ENCODE peak calls at places on chromosomes 16 and 17, in six cellular contexts. One of them, this sample, is unnamed.

GRCh38 chr17:6163632-6164319 is 93.6 kb downstream of the WSCD1 start:
- DNase-seq in GM06990: no peak
- DNase-seq in ovary: no peak
- DNase-seq in left lung: no peak
- DNase-seq in cardiac muscle cell: peak
- DNase-seq in astrocyte of the spinal cord: peak
- DNase-seq in this sample: peak

GRCh38 chr16:7167651-7168050 is 165.0 kb upstream of the RBFOX1 start:
- DNase-seq in GM06990: no peak
- DNase-seq in ovary: no peak
- DNase-seq in left lung: no peak
- DNase-seq in cardiac muscle cell: no peak
- DNase-seq in astrocyte of the spinal cord: no peak
- DNase-seq in this sample: no peak

GRCh38 chr17:48600244-48601098 is 4.3 kb downstream of the HOXB6 start:
- DNase-seq in GM06990: no peak
- DNase-seq in ovary: no peak
- DNase-seq in left lung: no peak
- DNase-seq in cardiac muscle cell: no peak
- DNase-seq in astrocyte of the spinal cord: peak
- DNase-seq in this sample: no peak

GRCh38 chr17:45438931-45439610 is 6.4 kb upstream of the ARHGAP27 start:
- DNase-seq in GM06990: no peak
- DNase-seq in ovary: no peak
- DNase-seq in left lung: no peak
- DNase-seq in cardiac muscle cell: no peak
- DNase-seq in astrocyte of the spinal cord: no peak
- DNase-seq in this sample: no peak

GRCh38 chr17:41824086-41824485 is 11.3 kb downstream of the FKBP10 start:
- DNase-seq in GM06990: no peak
- DNase-seq in ovary: no peak
- DNase-seq in left lung: no peak
- DNase-seq in cardiac muscle cell: no peak
- DNase-seq in astrocyte of the spinal cord: no peak
- DNase-seq in this sample: no peak

GRCh38 chr16:64910351-64910750 is 211.5 kb downstream of the CDH11 start:
- DNase-seq in GM06990: no peak
- DNase-seq in ovary: no peak
- DNase-seq in left lung: peak
- DNase-seq in cardiac muscle cell: no peak
- DNase-seq in astrocyte of the spinal cord: peak
- DNase-seq in this sample: peak

GRCh38 chr17:21089145-21089544 is 37.6 kb upstream of the DHRS7B start:
- DNase-seq in GM06990: no peak
- DNase-seq in ovary: no peak
- DNase-seq in left lung: no peak
- DNase-seq in cardiac muscle cell: no peak
- DNase-seq in astrocyte of the spinal cord: no peak
- DNase-seq in this sample: no peak

GRCh38 chr17:32429598-32429997 is 14.7 kb upstream of the PSMD11 start:
- DNase-seq in GM06990: no peak
- DNase-seq in ovary: no peak
- DNase-seq in left lung: no peak
- DNase-seq in cardiac muscle cell: no peak
- DNase-seq in astrocyte of the spinal cord: no peak
- DNase-seq in this sample: no peak

GRCh38 chr16:25553711-25554436 is 137.9 kb upstream of the HS3ST4 start:
- DNase-seq in GM06990: no peak
- DNase-seq in ovary: no peak
- DNase-seq in left lung: no peak
- DNase-seq in cardiac muscle cell: no peak
- DNase-seq in astrocyte of the spinal cord: no peak
- DNase-seq in this sample: no peak

GRCh38 chr16:58375386-58375785 is 16.9 kb upstream of the GINS3 start:
- DNase-seq in GM06990: no peak
- DNase-seq in ovary: no peak
- DNase-seq in left lung: no peak
- DNase-seq in cardiac muscle cell: no peak
- DNase-seq in astrocyte of the spinal cord: no peak
- DNase-seq in this sample: no peak

GRCh38 chr17:82170412-82170961 is 42.2 kb downstream of the CCDC57 start:
- DNase-seq in GM06990: no peak
- DNase-seq in ovary: no peak
- DNase-seq in left lung: peak
- DNase-seq in cardiac muscle cell: no peak
- DNase-seq in astrocyte of the spinal cord: no peak
- DNase-seq in this sample: no peak

GRCh38 chr17:60652484-60653247 is 25.0 kb upstream of the BCAS3 start:
- DNase-seq in GM06990: peak
- DNase-seq in ovary: no peak
- DNase-seq in left lung: no peak
- DNase-seq in cardiac muscle cell: no peak
- DNase-seq in astrocyte of the spinal cord: no peak
- DNase-seq in this sample: no peak

GRCh38 chr16:15422222-15422621 is 12.2 kb upstream of the BMERB1 start:
- DNase-seq in GM06990: no peak
- DNase-seq in ovary: no peak
- DNase-seq in left lung: no peak
- DNase-seq in cardiac muscle cell: no peak
- DNase-seq in astrocyte of the spinal cord: no peak
- DNase-seq in this sample: no peak

GRCh38 chr17:66570353-66571195 is 264.3 kb upstream of the CACNG5 start:
- DNase-seq in GM06990: no peak
- DNase-seq in ovary: no peak
- DNase-seq in left lung: no peak
- DNase-seq in cardiac muscle cell: no peak
- DNase-seq in astrocyte of the spinal cord: no peak
- DNase-seq in this sample: no peak

GRCh38 chr17:43768943-43769342 is 9.8 kb downstream of the DUSP3 start:
- DNase-seq in GM06990: no peak
- DNase-seq in ovary: no peak
- DNase-seq in left lung: no peak
- DNase-seq in cardiac muscle cell: no peak
- DNase-seq in astrocyte of the spinal cord: no peak
- DNase-seq in this sample: no peak

GRCh38 chr17:37792787-37793186 is 47.9 kb upstream of the HNF1B start:
- DNase-seq in GM06990: no peak
- DNase-seq in ovary: no peak
- DNase-seq in left lung: no peak
- DNase-seq in cardiac muscle cell: no peak
- DNase-seq in astrocyte of the spinal cord: peak
- DNase-seq in this sample: no peak

GRCh38 chr17:39573447-39574298 is 34.0 kb downstream of the NEUROD2 start:
- DNase-seq in GM06990: peak
- DNase-seq in ovary: peak
- DNase-seq in left lung: peak
- DNase-seq in cardiac muscle cell: peak
- DNase-seq in astrocyte of the spinal cord: peak
- DNase-seq in this sample: no peak

GRCh38 chr16:15810411-15810810 is 46.4 kb downstream of the MYH11 start:
- DNase-seq in GM06990: no peak
- DNase-seq in ovary: no peak
- DNase-seq in left lung: no peak
- DNase-seq in cardiac muscle cell: no peak
- DNase-seq in astrocyte of the spinal cord: no peak
- DNase-seq in this sample: no peak

GRCh38 chr16:20865420-20866126 is 34.6 kb downstream of the DCUN1D3 start:
- DNase-seq in GM06990: peak
- DNase-seq in ovary: no peak
- DNase-seq in left lung: no peak
- DNase-seq in cardiac muscle cell: no peak
- DNase-seq in astrocyte of the spinal cord: peak
- DNase-seq in this sample: no peak

GRCh38 chr16:73173396-73173795 is 125.5 kb upstream of the ZFHX3 start:
- DNase-seq in GM06990: no peak
- DNase-seq in ovary: no peak
- DNase-seq in left lung: no peak
- DNase-seq in cardiac muscle cell: no peak
- DNase-seq in astrocyte of the spinal cord: no peak
- DNase-seq in this sample: no peak

GRCh38 chr16:73172621-73173312 is 124.8 kb upstream of the ZFHX3 start:
- DNase-seq in GM06990: no peak
- DNase-seq in ovary: peak
- DNase-seq in left lung: peak
- DNase-seq in cardiac muscle cell: peak
- DNase-seq in astrocyte of the spinal cord: peak
- DNase-seq in this sample: peak

GRCh38 chr16:73179671-73180370 is 131.9 kb upstream of the ZFHX3 start:
- DNase-seq in GM06990: no peak
- DNase-seq in ovary: peak
- DNase-seq in left lung: no peak
- DNase-seq in cardiac muscle cell: no peak
- DNase-seq in astrocyte of the spinal cord: no peak
- DNase-seq in this sample: no peak

GRCh38 chr16:73177896-73178295 is 130.0 kb upstream of the ZFHX3 start:
- DNase-seq in GM06990: no peak
- DNase-seq in ovary: no peak
- DNase-seq in left lung: no peak
- DNase-seq in cardiac muscle cell: no peak
- DNase-seq in astrocyte of the spinal cord: no peak
- DNase-seq in this sample: no peak

GRCh38 chr16:73176577-73177013 is 128.7 kb upstream of the ZFHX3 start:
- DNase-seq in GM06990: no peak
- DNase-seq in ovary: no peak
- DNase-seq in left lung: no peak
- DNase-seq in cardiac muscle cell: peak
- DNase-seq in astrocyte of the spinal cord: peak
- DNase-seq in this sample: peak
- TF ChIP-seq CTCF in GM06990: no peak
- TF ChIP-seq CTCF in ovary: no peak
- TF ChIP-seq CTCF in left lung: peak
- TF ChIP-seq CTCF in cardiac muscle cell: peak
- TF ChIP-seq CTCF in astrocyte of the spinal cord: peak
- TF ChIP-seq CTCF in this sample: peak

GRCh38 chr17:34255841-34256240 is 756 bp downstream of the CCL2 start:
- DNase-seq in GM06990: no peak
- DNase-seq in ovary: no peak
- DNase-seq in left lung: no peak
- DNase-seq in cardiac muscle cell: no peak
- DNase-seq in astrocyte of the spinal cord: no peak
- DNase-seq in this sample: no peak
- H3K4me3 ChIP-seq in GM06990: no peak
- H3K4me3 ChIP-seq in ovary: no peak
- H3K4me3 ChIP-seq in left lung: peak
- H3K4me3 ChIP-seq in cardiac muscle cell: no peak
- H3K4me3 ChIP-seq in astrocyte of the spinal cord: peak
- H3K4me3 ChIP-seq in this sample: peak

GRCh38 chr17:40791808-40792436 is 7.8 kb downstream of the KRT28 start:
- DNase-seq in GM06990: no peak
- DNase-seq in ovary: no peak
- DNase-seq in left lung: no peak
- DNase-seq in cardiac muscle cell: peak
- DNase-seq in astrocyte of the spinal cord: peak
- DNase-seq in this sample: peak

GRCh38 chr17:40793800-40794199 is 6.0 kb downstream of the KRT28 start:
- DNase-seq in GM06990: no peak
- DNase-seq in ovary: no peak
- DNase-seq in left lung: no peak
- DNase-seq in cardiac muscle cell: no peak
- DNase-seq in astrocyte of the spinal cord: no peak
- DNase-seq in this sample: no peak

GRCh38 chr17:40795019-40795667 is 4.6 kb downstream of the KRT28 start:
- DNase-seq in GM06990: no peak
- DNase-seq in ovary: no peak
- DNase-seq in left lung: no peak
- DNase-seq in cardiac muscle cell: no peak
- DNase-seq in astrocyte of the spinal cord: no peak
- DNase-seq in this sample: no peak

GRCh38 chr17:40796846-40797245 is 2.9 kb downstream of the KRT28 start:
- DNase-seq in GM06990: no peak
- DNase-seq in ovary: no peak
- DNase-seq in left lung: no peak
- DNase-seq in cardiac muscle cell: no peak
- DNase-seq in astrocyte of the spinal cord: no peak
- DNase-seq in this sample: no peak

DNA sequence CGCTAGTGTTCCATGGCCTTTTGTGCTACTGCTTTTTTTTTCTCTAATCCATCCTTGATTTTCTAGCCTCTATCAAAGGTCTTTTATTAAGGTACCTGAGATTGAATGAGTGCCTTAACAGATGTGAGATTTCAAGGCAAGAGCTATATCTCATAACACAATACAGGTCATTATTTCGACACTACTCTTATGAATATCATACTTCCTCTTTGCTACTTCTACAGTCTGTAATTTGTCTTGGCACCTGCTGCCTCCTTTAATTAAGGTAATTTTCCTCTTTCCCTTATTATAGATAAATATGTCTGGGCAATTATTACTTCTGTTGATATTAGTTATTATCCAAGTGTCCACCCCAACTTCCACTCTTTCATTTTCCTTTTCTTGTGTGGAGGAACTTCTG is 5.3 kb downstream of the KRT28 start:
- DNase-seq in GM06990: no peak
- DNase-seq in ovary: no peak
- DNase-seq in left lung: no peak
- DNase-seq in cardiac muscle cell: no peak
- DNase-seq in astrocyte of the spinal cord: no peak
- DNase-seq in this sample: no peak
- TF ChIP-seq CTCF in GM06990: no peak
- TF ChIP-seq CTCF in ovary: no peak
- TF ChIP-seq CTCF in left lung: no peak
- TF ChIP-seq CTCF in cardiac muscle cell: no peak
- TF ChIP-seq CTCF in astrocyte of the spinal cord: no peak
- TF ChIP-seq CTCF in this sample: no peak

GRCh38 chr17:77442976-77443742 is 302.4 kb downstream of the SEC14L1 start:
- DNase-seq in GM06990: no peak
- DNase-seq in ovary: no peak
- DNase-seq in left lung: no peak
- DNase-seq in cardiac muscle cell: no peak
- DNase-seq in astrocyte of the spinal cord: no peak
- DNase-seq in this sample: no peak
- H3K4me3 ChIP-seq in GM06990: no peak
- H3K4me3 ChIP-seq in ovary: no peak
- H3K4me3 ChIP-seq in left lung: no peak
- H3K4me3 ChIP-seq in cardiac muscle cell: no peak
- H3K4me3 ChIP-seq in astrocyte of the spinal cord: no peak
- H3K4me3 ChIP-seq in this sample: no peak

DNA sequence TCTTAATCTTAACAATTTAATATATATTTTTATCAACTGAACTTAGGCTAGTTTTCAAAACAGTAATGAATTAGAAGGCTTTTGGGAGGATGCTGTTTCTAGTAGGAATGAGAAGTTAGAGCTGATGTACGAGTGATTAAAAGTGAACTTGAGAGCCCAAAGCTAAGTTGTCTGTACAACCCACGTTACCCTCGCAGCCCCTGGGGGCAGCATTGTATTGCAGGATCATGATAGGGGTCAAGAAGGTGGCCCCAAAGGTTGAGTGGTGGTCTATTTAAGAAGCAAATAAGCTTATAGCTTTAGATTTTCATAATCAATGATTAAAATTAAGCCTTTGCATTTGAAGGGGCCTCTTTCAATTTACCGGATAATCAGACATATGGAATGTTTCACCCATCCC is 33.7 kb upstream of the ALDH3A2 start:
- DNase-seq in GM06990: no peak
- DNase-seq in ovary: no peak
- DNase-seq in left lung: no peak
- DNase-seq in cardiac muscle cell: no peak
- DNase-seq in astrocyte of the spinal cord: no peak
- DNase-seq in this sample: no peak
- TF ChIP-seq CTCF in GM06990: no peak
- TF ChIP-seq CTCF in ovary: no peak
- TF ChIP-seq CTCF in left lung: no peak
- TF ChIP-seq CTCF in cardiac muscle cell: no peak
- TF ChIP-seq CTCF in astrocyte of the spinal cord: no peak
- TF ChIP-seq CTCF in this sample: no peak

GRCh38 chr17:17129466-17129865 is 76.7 kb downstream of the PLD6 start:
- DNase-seq in GM06990: no peak
- DNase-seq in ovary: no peak
- DNase-seq in left lung: no peak
- DNase-seq in cardiac muscle cell: no peak
- DNase-seq in astrocyte of the spinal cord: no peak
- DNase-seq in this sample: no peak
- H3K4me3 ChIP-seq in GM06990: no peak
- H3K4me3 ChIP-seq in ovary: no peak
- H3K4me3 ChIP-seq in left lung: no peak
- H3K4me3 ChIP-seq in cardiac muscle cell: no peak
- H3K4me3 ChIP-seq in astrocyte of the spinal cord: no peak
- H3K4me3 ChIP-seq in this sample: no peak